ENCODE peak calls at places on chromosomes 3 and 15, in nine cellular contexts. R, C, D, O, J, X, M, F and A are unnamed samples.

GRCh38 chr3:197363553-197364409 is 65.4 kb upstream of the DLG1 start:
- DNase-seq in O (no peak), X (no peak), M (no peak), F (no peak), D (no peak), J (no peak), R (no peak), C (no peak), A (no peak)

GRCh38 chr15:86165263-86166204 is 85.9 kb downstream of the AGBL1 start:
- DNase-seq in O (no peak), M (no peak), D (no peak), C (no peak), R (no peak), F (no peak), J (no peak), X (no peak), A (peak)

GRCh38 chr3:172656602-172657001 is 54.3 kb downstream of the NCEH1 start:
- DNase-seq in C (no peak), F (no peak), M (no peak), J (no peak), R (no peak), X (no peak), O (no peak), D (no peak), A (no peak)

GRCh38 chr3:128366652-128367051 is 100.0 kb downstream of the DNAJB8 start:
- DNase-seq in C (no peak), F (no peak), D (no peak), O (no peak), M (no peak), X (no peak), R (no peak), J (no peak), A (no peak)

GRCh38 chr3:18747383-18747782 is 322.2 kb upstream of the SATB1 start:
- DNase-seq in D (no peak), J (no peak), R (no peak), C (no peak), O (no peak), M (no peak), X (no peak), F (no peak), A (no peak)

GRCh38 chr3:39414421-39414907 is 7.9 kb downstream of the RPSA start:
- DNase-seq in M (peak), C (no peak), F (no peak), X (no peak), D (no peak), R (no peak), J (peak), O (no peak), A (no peak)

GRCh38 chr3:139235192-139235591 is 108.6 kb upstream of the MRPS22 start:
- DNase-seq in F (no peak), J (peak), C (no peak), X (no peak), M (no peak), R (no peak), D (no peak), O (no peak), A (no peak)

GRCh38 chr15:71337197-71337845 is 222.1 kb downstream of the THSD4 start:
- DNase-seq in J (peak), R (no peak), C (no peak), M (peak), O (no peak), D (peak), F (no peak), X (no peak), A (no peak)

GRCh38 chr3:172107403-172107802 is 68.0 kb downstream of the FNDC3B start:
- DNase-seq in F (no peak), J (peak), R (no peak), O (no peak), M (peak), D (no peak), X (no peak), C (no peak), A (peak)

GRCh38 chr3:178986456-178986855 is 85.2 kb downstream of the ZMAT3 start:
- DNase-seq in C (no peak), M (no peak), F (no peak), X (no peak), O (no peak), J (no peak), D (no peak), R (no peak), A (no peak)

GRCh38 chr15:80072285-80072684 is 12.8 kb downstream of the ZFAND6 start:
- DNase-seq in O (no peak), X (peak), J (peak), M (peak), F (no peak), D (peak), R (no peak), C (peak), A (peak)

GRCh38 chr3:127056281-127056680 is 73.4 kb downstream of the PLXNA1 start:
- DNase-seq in F (no peak), X (no peak), D (no peak), M (no peak), J (no peak), O (peak), C (no peak), R (no peak), A (no peak)

GRCh38 chr3:171752329-171752728 is 58.0 kb downstream of the PLD1 start:
- DNase-seq in X (no peak), J (no peak), O (no peak), D (no peak), F (no peak), C (no peak), M (no peak), R (no peak), A (no peak)

GRCh38 chr3:114557791-114558190 is 264.0 kb downstream of the TIGIT start:
- DNase-seq in F (no peak), X (no peak), D (no peak), J (peak), C (peak), M (peak), O (no peak), R (no peak), A (peak)

GRCh38 chr15:37099321-37100108 is 834 bp downstream of the MEIS2 start:
- DNase-seq in C (peak), R (peak), F (peak), D (peak), O (peak), M (peak), X (no peak), J (peak), A (no peak)

GRCh38 chr15:79028411-79028964 is 62.1 kb downstream of the RASGRF1 start:
- DNase-seq in X (peak), C (peak), D (peak), O (no peak), J (peak), R (no peak), M (peak), F (peak), A (peak)

GRCh38 chr3:52615178-52615577 is 70.5 kb downstream of the PBRM1 start:
- DNase-seq in J (peak), C (peak), M (peak), D (no peak), R (no peak), F (no peak), X (peak), O (no peak), A (peak)

GRCh38 chr3:195068481-195069080 is 202.4 kb downstream of the XXYLT1 start:
- DNase-seq in D (no peak), R (peak), X (no peak), F (no peak), J (no peak), C (no peak), M (no peak), O (peak), A (no peak)

DNA sequence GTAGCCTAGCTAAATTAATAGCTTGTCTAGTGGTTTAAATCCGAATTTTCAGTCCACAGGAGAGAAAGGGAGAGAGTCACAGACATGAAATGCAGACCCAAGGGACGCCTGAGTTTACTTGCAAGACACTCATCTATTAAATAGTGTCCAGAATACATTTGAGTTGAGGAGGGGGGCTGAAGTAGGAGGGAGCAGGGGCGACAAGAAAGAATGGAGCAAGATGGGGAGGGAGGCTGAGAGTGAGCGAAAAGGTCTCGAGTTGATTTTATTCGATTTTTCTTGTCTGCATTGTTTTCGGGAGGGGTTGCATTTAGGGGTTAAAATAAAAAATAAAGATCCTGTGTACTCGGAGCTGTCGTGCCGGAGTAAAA is 4.2 kb upstream of the MECOM start:
- DNase-seq in J (no peak), C (no peak), X (no peak), F (no peak), D (no peak), O (no peak), M (no peak), R (no peak), A (no peak)
- H3K4me3 ChIP-seq in J (no peak), C (no peak), X (no peak), F (no peak), D (no peak), O (peak), M (no peak), R (no peak), A (no peak)

GRCh38 chr15:63948436-63948835 is 97.8 kb downstream of the DAPK2 start:
- DNase-seq in F (no peak), M (no peak), R (no peak), O (no peak), C (no peak), X (no peak), D (no peak), J (no peak), A (no peak)
- TF ChIP-seq CTCF in F (no peak), M (no peak), R (no peak), O (no peak), C (no peak), X (no peak), D (no peak), J (no peak), A (no peak)

DNA sequence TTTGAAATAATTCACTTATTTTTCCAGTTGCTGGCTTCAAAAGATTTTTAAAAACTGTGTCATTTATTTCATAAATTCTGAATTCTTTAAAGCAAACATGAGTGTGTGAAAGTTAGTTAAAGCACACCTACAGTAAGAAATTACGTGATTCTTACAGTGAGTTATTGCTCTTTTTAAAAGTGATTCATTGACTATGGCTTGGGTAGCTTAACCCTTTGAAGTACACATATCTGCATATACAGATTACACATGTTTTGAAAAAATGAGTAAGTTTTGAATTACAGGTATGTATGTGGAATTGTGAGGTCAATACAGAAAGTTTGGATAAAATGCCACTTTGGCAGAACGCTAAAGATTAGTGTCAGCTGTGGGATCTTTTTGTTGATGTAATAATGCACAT is 64.5 kb upstream of the MBNL1 start:
- DNase-seq in F (no peak), D (no peak), X (no peak), O (no peak), M (no peak), C (no peak), J (no peak), R (no peak), A (no peak)
- H3K4me3 ChIP-seq in F (no peak), D (no peak), X (no peak), O (peak), M (no peak), C (no peak), J (no peak), R (no peak), A (no peak)

DNA sequence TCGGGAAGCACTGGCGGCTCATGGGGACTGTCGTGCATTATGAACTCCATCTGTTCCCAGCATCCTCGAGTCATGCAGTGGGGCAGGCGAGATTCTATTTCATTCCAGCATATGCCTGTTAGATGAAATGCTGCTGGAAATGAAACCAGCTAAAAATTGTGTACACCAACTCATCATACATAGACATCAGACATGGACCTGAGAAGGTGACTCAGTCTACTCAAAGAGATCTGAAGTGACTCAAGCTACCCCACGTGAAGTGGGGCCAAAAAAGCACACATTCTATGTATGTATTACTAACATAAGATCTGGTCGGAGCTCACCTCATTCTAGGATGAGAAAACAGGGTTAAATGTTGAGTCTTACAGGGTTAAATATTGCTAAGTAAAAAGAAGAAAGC is 47.5 kb upstream of the FAM98B start:
- DNase-seq in O (no peak), R (no peak), X (no peak), C (peak), J (peak), F (no peak), D (no peak), M (peak), A (peak)
- TF ChIP-seq CTCF in O (no peak), R (no peak), X (no peak), C (no peak), J (no peak), F (no peak), D (no peak), M (no peak), A (no peak)

GRCh38 chr3:124248471-124249028 is 256.6 kb upstream of the ROPN1 start:
- DNase-seq in D (no peak), J (peak), M (peak), C (peak), F (peak), R (peak), O (peak), X (peak), A (peak)
- H3K4me3 ChIP-seq in D (no peak), J (no peak), M (no peak), C (no peak), F (no peak), R (no peak), O (no peak), X (no peak), A (no peak)

GRCh38 chr3:59143447-59143846 is 93.6 kb upstream of the CFAP20DC start:
- DNase-seq in R (no peak), F (no peak), J (peak), M (no peak), O (no peak), X (no peak), C (no peak), D (peak), A (no peak)
- TF ChIP-seq CTCF in R (no peak), F (no peak), J (peak), M (peak), O (no peak), X (no peak), C (no peak), D (peak), A (peak)

GRCh38 chr3:185824051-185824466 is 783 bp downstream of the IGF2BP2 start:
- DNase-seq in O (no peak), X (no peak), C (no peak), R (peak), D (no peak), J (no peak), F (peak), M (no peak), A (peak)
- H3K4me3 ChIP-seq in O (peak), X (peak), C (peak), R (peak), D (peak), J (peak), F (peak), M (peak), A (peak)

GRCh38 chr3:27185231-27185989 is 183.8 kb downstream of the NEK10 start:
- DNase-seq in D (no peak), O (no peak), M (no peak), J (no peak), C (no peak), R (no peak), F (no peak), X (no peak), A (no peak)
- TF ChIP-seq CTCF in D (peak), O (no peak), M (no peak), J (no peak), C (no peak), R (no peak), F (no peak), X (no peak), A (no peak)

GRCh38 chr3:125053304-125053699 is 2.5 kb downstream of the HEG1 start:
- DNase-seq in O (no peak), R (no peak), F (no peak), M (no peak), J (no peak), C (no peak), X (no peak), D (no peak), A (no peak)

GRCh38 chr3:125054436-125055164 is 1.2 kb downstream of the HEG1 start:
- DNase-seq in X (peak), O (no peak), R (no peak), M (peak), J (peak), D (no peak), C (peak), F (no peak), A (peak)

GRCh38 chr3:125051205-125051604 is 4.6 kb downstream of the HEG1 start:
- DNase-seq in O (no peak), J (no peak), X (no peak), D (no peak), C (no peak), M (no peak), F (no peak), R (no peak), A (no peak)

GRCh38 chr3:125051715-125052581 is 3.8 kb downstream of the HEG1 start:
- DNase-seq in O (peak), X (peak), F (no peak), D (no peak), J (peak), C (peak), M (peak), R (no peak), A (peak)

DNA sequence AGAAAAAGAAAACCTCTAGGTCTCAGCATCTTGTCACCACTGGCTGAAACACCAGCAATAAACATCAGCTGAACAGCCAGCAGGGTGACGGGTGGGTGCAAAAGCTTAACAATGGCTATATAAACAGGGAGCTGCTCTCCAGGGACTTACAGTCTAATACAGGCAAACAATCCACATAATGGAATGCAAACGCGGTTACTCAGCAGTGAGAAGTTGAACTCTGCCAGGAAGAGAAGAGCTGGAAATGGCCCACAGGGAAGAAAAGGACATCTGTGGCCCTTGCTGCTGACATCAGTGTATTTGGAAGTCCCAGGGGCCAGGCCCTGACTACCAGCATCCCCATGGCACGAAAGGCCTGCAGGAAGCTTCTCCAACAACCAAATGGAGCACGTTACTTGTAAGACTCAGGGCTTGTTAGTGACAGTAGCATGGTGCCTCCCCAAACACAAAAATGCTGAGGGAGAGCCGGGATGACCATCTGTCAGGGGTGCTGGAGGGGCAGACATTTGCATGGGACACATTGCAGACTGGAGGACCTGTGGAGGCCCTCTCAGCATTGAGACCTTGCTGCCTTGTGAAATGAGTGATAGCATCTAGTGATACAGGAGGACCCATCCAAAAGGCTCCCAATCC is 3.0 kb downstream of the HEG1 start:
- DNase-seq in X (peak), D (no peak), C (peak), M (peak), R (no peak), O (no peak), F (no peak), J (peak), A (peak)
- H3K4me3 ChIP-seq in X (peak), D (no peak), C (peak), M (peak), R (no peak), O (peak), F (no peak), J (peak), A (peak)